ENCODE peak calls at places on chromosomes 16 and 17, in ten cellular contexts. One of them, this sample, is unnamed.

GRCh38 chr16:79195948-79196347 is 404.6 kb downstream of the MAF start:
- DNase-seq in bronchial epithelial cell: no peak
- DNase-seq in heart right ventricle: no peak
- DNase-seq in GM06990: no peak
- DNase-seq in tibial nerve: no peak
- DNase-seq in thoracic aorta: no peak
- DNase-seq in pancreas: no peak
- DNase-seq in lower lobe of right lung: no peak
- DNase-seq in adrenal gland: no peak
- DNase-seq in OCI-LY7: no peak
- DNase-seq in this sample: no peak

GRCh38 chr17:73360961-73361761 is 49.4 kb upstream of the CDC42EP4 start:
- DNase-seq in bronchial epithelial cell: no peak
- DNase-seq in heart right ventricle: no peak
- DNase-seq in GM06990: no peak
- DNase-seq in tibial nerve: no peak
- DNase-seq in thoracic aorta: no peak
- DNase-seq in pancreas: no peak
- DNase-seq in lower lobe of right lung: no peak
- DNase-seq in adrenal gland: no peak
- DNase-seq in OCI-LY7: no peak
- DNase-seq in this sample: no peak

GRCh38 chr17:78844301-78845005 is 3.8 kb upstream of the USP36 start:
- DNase-seq in bronchial epithelial cell: peak; percentile 29
- DNase-seq in heart right ventricle: no peak
- DNase-seq in GM06990: no peak
- DNase-seq in tibial nerve: no peak
- DNase-seq in thoracic aorta: no peak
- DNase-seq in pancreas: peak; percentile 26
- DNase-seq in lower lobe of right lung: no peak
- DNase-seq in adrenal gland: no peak
- DNase-seq in OCI-LY7: no peak
- DNase-seq in this sample: no peak

GRCh38 chr16:31428638-31429247 is 583 bp upstream of the COX6A2 start:
- DNase-seq in bronchial epithelial cell: peak; percentile 66
- DNase-seq in heart right ventricle: no peak
- DNase-seq in GM06990: no peak
- DNase-seq in tibial nerve: no peak
- DNase-seq in thoracic aorta: no peak
- DNase-seq in pancreas: no peak
- DNase-seq in lower lobe of right lung: no peak
- DNase-seq in adrenal gland: no peak
- DNase-seq in OCI-LY7: no peak
- DNase-seq in this sample: no peak

GRCh38 chr17:47694818-47695663 is 1.1 kb downstream of the TBKBP1 start:
- DNase-seq in bronchial epithelial cell: no peak
- DNase-seq in heart right ventricle: peak; percentile 77
- DNase-seq in GM06990: no peak
- DNase-seq in tibial nerve: peak; percentile 60
- DNase-seq in thoracic aorta: peak; percentile 38
- DNase-seq in pancreas: peak; percentile 61
- DNase-seq in lower lobe of right lung: peak; percentile 84
- DNase-seq in adrenal gland: peak; percentile 73
- DNase-seq in OCI-LY7: peak; percentile 59
- DNase-seq in this sample: peak; percentile 67

GRCh38 chr17:20613248-20613647 is 33.7 kb downstream of the CDRT15L2 start:
- DNase-seq in bronchial epithelial cell: no peak
- DNase-seq in heart right ventricle: no peak
- DNase-seq in GM06990: no peak
- DNase-seq in tibial nerve: no peak
- DNase-seq in thoracic aorta: no peak
- DNase-seq in pancreas: no peak
- DNase-seq in lower lobe of right lung: no peak
- DNase-seq in adrenal gland: no peak
- DNase-seq in OCI-LY7: no peak
- DNase-seq in this sample: no peak

GRCh38 chr17:66431910-66432309 is 129.5 kb downstream of the PRKCA start:
- DNase-seq in bronchial epithelial cell: peak; percentile 88
- DNase-seq in heart right ventricle: no peak
- DNase-seq in GM06990: no peak
- DNase-seq in tibial nerve: no peak
- DNase-seq in thoracic aorta: no peak
- DNase-seq in pancreas: no peak
- DNase-seq in lower lobe of right lung: no peak
- DNase-seq in adrenal gland: peak; percentile 38
- DNase-seq in OCI-LY7: no peak
- DNase-seq in this sample: no peak

GRCh38 chr16:70777973-70778406 is 23.0 kb downstream of the VAC14 start:
- DNase-seq in bronchial epithelial cell: no peak
- DNase-seq in heart right ventricle: no peak
- DNase-seq in GM06990: no peak
- DNase-seq in tibial nerve: no peak
- DNase-seq in thoracic aorta: no peak
- DNase-seq in pancreas: no peak
- DNase-seq in lower lobe of right lung: no peak
- DNase-seq in adrenal gland: no peak
- DNase-seq in OCI-LY7: no peak
- DNase-seq in this sample: no peak

GRCh38 chr16:57432505-57432904 is 14.7 kb downstream of the CIAPIN1 start:
- DNase-seq in bronchial epithelial cell: no peak
- DNase-seq in heart right ventricle: no peak
- DNase-seq in GM06990: no peak
- DNase-seq in tibial nerve: no peak
- DNase-seq in thoracic aorta: no peak
- DNase-seq in pancreas: no peak
- DNase-seq in lower lobe of right lung: no peak
- DNase-seq in adrenal gland: no peak
- DNase-seq in OCI-LY7: no peak
- DNase-seq in this sample: no peak

GRCh38 chr16:57432989-57433388 is 14.2 kb downstream of the CIAPIN1 start:
- DNase-seq in bronchial epithelial cell: no peak
- DNase-seq in heart right ventricle: no peak
- DNase-seq in GM06990: no peak
- DNase-seq in tibial nerve: no peak
- DNase-seq in thoracic aorta: no peak
- DNase-seq in pancreas: no peak
- DNase-seq in lower lobe of right lung: no peak
- DNase-seq in adrenal gland: no peak
- DNase-seq in OCI-LY7: no peak
- DNase-seq in this sample: no peak

GRCh38 chr16:57427824-57428223 is 19.4 kb downstream of the CIAPIN1 start:
- DNase-seq in bronchial epithelial cell: no peak
- DNase-seq in heart right ventricle: no peak
- DNase-seq in GM06990: no peak
- DNase-seq in tibial nerve: no peak
- DNase-seq in thoracic aorta: no peak
- DNase-seq in pancreas: no peak
- DNase-seq in lower lobe of right lung: no peak
- DNase-seq in adrenal gland: no peak
- DNase-seq in OCI-LY7: no peak
- DNase-seq in this sample: no peak

GRCh38 chr16:57434003-57434402 is 13.2 kb downstream of the CIAPIN1 start:
- DNase-seq in bronchial epithelial cell: no peak
- DNase-seq in heart right ventricle: no peak
- DNase-seq in GM06990: no peak
- DNase-seq in tibial nerve: no peak
- DNase-seq in thoracic aorta: no peak
- DNase-seq in pancreas: no peak
- DNase-seq in lower lobe of right lung: no peak
- DNase-seq in adrenal gland: no peak
- DNase-seq in OCI-LY7: no peak
- DNase-seq in this sample: no peak

GRCh38 chr16:57430955-57431354 is 16.2 kb downstream of the CIAPIN1 start:
- DNase-seq in bronchial epithelial cell: no peak
- DNase-seq in heart right ventricle: no peak
- DNase-seq in GM06990: no peak
- DNase-seq in tibial nerve: no peak
- DNase-seq in thoracic aorta: no peak
- DNase-seq in pancreas: no peak
- DNase-seq in lower lobe of right lung: no peak
- DNase-seq in adrenal gland: no peak
- DNase-seq in OCI-LY7: no peak
- DNase-seq in this sample: no peak
- H3K36me3 ChIP-seq in bronchial epithelial cell: peaks cover 30% of the 10 kb centered on the region
- H3K36me3 ChIP-seq in heart right ventricle: peaks cover 8% of the 10 kb centered on the region
- H3K36me3 ChIP-seq in GM06990: peaks cover 27% of the 10 kb centered on the region
- H3K36me3 ChIP-seq in tibial nerve: peaks cover 2% of the 10 kb centered on the region
- H3K36me3 ChIP-seq in thoracic aorta: peaks cover 58% of the 10 kb centered on the region
- H3K36me3 ChIP-seq in pancreas: peaks cover 20% of the 10 kb centered on the region
- H3K36me3 ChIP-seq in lower lobe of right lung: peaks cover 86% of the 10 kb centered on the region
- H3K36me3 ChIP-seq in adrenal gland: no peaks in the 10 kb centered on the region
- H3K36me3 ChIP-seq in OCI-LY7: peaks cover 87% of the 10 kb centered on the region
- H3K36me3 ChIP-seq in this sample: peaks cover 82% of the 10 kb centered on the region

DNA sequence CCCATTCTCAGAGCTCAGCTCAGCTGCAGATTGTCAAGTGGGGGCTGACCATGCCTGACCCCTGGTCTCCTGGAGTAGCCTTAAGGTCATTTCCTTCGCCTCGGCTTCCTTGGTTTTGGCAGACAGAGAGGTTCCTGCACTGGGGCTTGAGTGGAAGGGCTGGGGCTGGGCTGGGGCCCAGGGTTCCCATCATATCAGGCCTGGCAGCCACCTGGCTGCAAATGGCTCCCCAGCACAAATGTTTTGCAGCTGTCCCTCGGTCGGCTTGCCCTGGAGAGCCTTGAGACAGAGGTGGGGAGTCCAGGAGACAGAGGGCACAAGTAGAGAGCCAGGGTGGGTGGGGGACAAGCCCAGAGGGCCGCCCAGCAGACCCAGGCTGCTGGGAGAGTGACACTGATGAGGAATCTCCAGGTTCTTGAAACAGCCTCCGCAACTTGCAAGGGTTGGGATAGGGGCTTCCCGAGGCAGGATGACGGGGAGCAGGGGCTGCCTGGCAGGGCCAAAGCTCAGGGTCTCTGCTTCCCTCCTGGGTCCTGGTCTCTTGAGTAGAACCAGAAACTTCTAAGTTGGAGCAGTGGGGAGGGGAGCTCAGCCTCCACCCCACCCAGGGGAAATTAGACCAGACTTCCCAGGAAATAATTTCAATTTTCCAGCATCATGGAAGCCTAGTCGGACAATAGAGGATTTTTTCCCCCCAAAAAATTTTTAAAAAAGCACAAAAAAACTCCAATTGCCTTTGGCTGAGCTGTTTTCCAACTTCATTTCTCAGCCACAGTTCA is 19.3 kb downstream of the IGFBP4 start:
- DNase-seq in bronchial epithelial cell: no peak
- DNase-seq in heart right ventricle: no peak
- DNase-seq in GM06990: no peak
- DNase-seq in tibial nerve: no peak
- DNase-seq in thoracic aorta: no peak
- DNase-seq in pancreas: no peak
- DNase-seq in lower lobe of right lung: no peak
- DNase-seq in adrenal gland: no peak
- DNase-seq in OCI-LY7: no peak
- DNase-seq in this sample: no peak
- H3K4me3 ChIP-seq in bronchial epithelial cell: no peak overlapping the region
- H3K4me3 ChIP-seq in heart right ventricle: no peak overlapping the region
- H3K4me3 ChIP-seq in GM06990: no peak overlapping the region
- H3K4me3 ChIP-seq in tibial nerve: no peak overlapping the region
- H3K4me3 ChIP-seq in thoracic aorta: no peak overlapping the region
- H3K4me3 ChIP-seq in pancreas: no peak overlapping the region
- H3K4me3 ChIP-seq in lower lobe of right lung: no peak overlapping the region
- H3K4me3 ChIP-seq in adrenal gland: no peak overlapping the region
- H3K4me3 ChIP-seq in OCI-LY7: no peak overlapping the region
- H3K4me3 ChIP-seq in this sample: no peak overlapping the region

GRCh38 chr16:83994087-83994486 is 26.0 kb downstream of the NECAB2 start:
- DNase-seq in bronchial epithelial cell: peak; percentile 94
- DNase-seq in heart right ventricle: no peak
- DNase-seq in GM06990: no peak
- DNase-seq in tibial nerve: no peak
- DNase-seq in thoracic aorta: no peak
- DNase-seq in pancreas: no peak
- DNase-seq in lower lobe of right lung: peak; percentile 62
- DNase-seq in adrenal gland: no peak
- DNase-seq in OCI-LY7: no peak
- DNase-seq in this sample: no peak

GRCh38 chr16:83995756-83996155 is 27.7 kb downstream of the NECAB2 start:
- DNase-seq in bronchial epithelial cell: peak; percentile 34
- DNase-seq in heart right ventricle: peak; percentile 14
- DNase-seq in GM06990: no peak
- DNase-seq in tibial nerve: no peak
- DNase-seq in thoracic aorta: no peak
- DNase-seq in pancreas: no peak
- DNase-seq in lower lobe of right lung: peak; percentile 55
- DNase-seq in adrenal gland: no peak
- DNase-seq in OCI-LY7: no peak
- DNase-seq in this sample: peak; percentile 38

GRCh38 chr16:83998091-83998490 is 30.0 kb downstream of the NECAB2 start:
- DNase-seq in bronchial epithelial cell: no peak
- DNase-seq in heart right ventricle: no peak
- DNase-seq in GM06990: no peak
- DNase-seq in tibial nerve: no peak
- DNase-seq in thoracic aorta: no peak
- DNase-seq in pancreas: no peak
- DNase-seq in lower lobe of right lung: no peak
- DNase-seq in adrenal gland: no peak
- DNase-seq in OCI-LY7: no peak
- DNase-seq in this sample: no peak

GRCh38 chr16:83994703-83995102 is 26.7 kb downstream of the NECAB2 start:
- DNase-seq in bronchial epithelial cell: no peak
- DNase-seq in heart right ventricle: no peak
- DNase-seq in GM06990: no peak
- DNase-seq in tibial nerve: no peak
- DNase-seq in thoracic aorta: no peak
- DNase-seq in pancreas: no peak
- DNase-seq in lower lobe of right lung: no peak
- DNase-seq in adrenal gland: no peak
- DNase-seq in OCI-LY7: no peak
- DNase-seq in this sample: no peak

GRCh38 chr16:83996481-83997252 is 28.6 kb downstream of the NECAB2 start:
- DNase-seq in bronchial epithelial cell: no peak
- DNase-seq in heart right ventricle: no peak
- DNase-seq in GM06990: no peak
- DNase-seq in tibial nerve: no peak
- DNase-seq in thoracic aorta: no peak
- DNase-seq in pancreas: no peak
- DNase-seq in lower lobe of right lung: no peak
- DNase-seq in adrenal gland: no peak
- DNase-seq in OCI-LY7: no peak
- DNase-seq in this sample: no peak
- TF ChIP-seq CTCF in bronchial epithelial cell: no peak
- TF ChIP-seq CTCF in heart right ventricle: no peak
- TF ChIP-seq CTCF in GM06990: no peak
- TF ChIP-seq CTCF in tibial nerve: no peak
- TF ChIP-seq CTCF in thoracic aorta: no peak
- TF ChIP-seq CTCF in pancreas: no peak
- TF ChIP-seq CTCF in lower lobe of right lung: no peak
- TF ChIP-seq CTCF in adrenal gland: no peak
- TF ChIP-seq CTCF in OCI-LY7: peak; percentile 49
- TF ChIP-seq CTCF in this sample: no peak

GRCh38 chr17:61239261-61239660 is 160.4 kb upstream of the TBX2 start:
- DNase-seq in bronchial epithelial cell: no peak
- DNase-seq in heart right ventricle: no peak
- DNase-seq in GM06990: no peak
- DNase-seq in tibial nerve: no peak
- DNase-seq in thoracic aorta: no peak
- DNase-seq in pancreas: no peak
- DNase-seq in lower lobe of right lung: no peak
- DNase-seq in adrenal gland: no peak
- DNase-seq in OCI-LY7: no peak
- DNase-seq in this sample: no peak

GRCh38 chr17:61240851-61241468 is 158.7 kb upstream of the TBX2 start:
- DNase-seq in bronchial epithelial cell: no peak
- DNase-seq in heart right ventricle: no peak
- DNase-seq in GM06990: no peak
- DNase-seq in tibial nerve: no peak
- DNase-seq in thoracic aorta: no peak
- DNase-seq in pancreas: no peak
- DNase-seq in lower lobe of right lung: no peak
- DNase-seq in adrenal gland: no peak
- DNase-seq in OCI-LY7: no peak
- DNase-seq in this sample: no peak

GRCh38 chr17:61239953-61240352 is 159.7 kb upstream of the TBX2 start:
- DNase-seq in bronchial epithelial cell: no peak
- DNase-seq in heart right ventricle: no peak
- DNase-seq in GM06990: no peak
- DNase-seq in tibial nerve: no peak
- DNase-seq in thoracic aorta: no peak
- DNase-seq in pancreas: no peak
- DNase-seq in lower lobe of right lung: no peak
- DNase-seq in adrenal gland: no peak
- DNase-seq in OCI-LY7: no peak
- DNase-seq in this sample: no peak

GRCh38 chr17:61237275-61237674 is 162.4 kb upstream of the TBX2 start:
- DNase-seq in bronchial epithelial cell: no peak
- DNase-seq in heart right ventricle: no peak
- DNase-seq in GM06990: no peak
- DNase-seq in tibial nerve: no peak
- DNase-seq in thoracic aorta: no peak
- DNase-seq in pancreas: no peak
- DNase-seq in lower lobe of right lung: no peak
- DNase-seq in adrenal gland: no peak
- DNase-seq in OCI-LY7: no peak
- DNase-seq in this sample: no peak

DNA sequence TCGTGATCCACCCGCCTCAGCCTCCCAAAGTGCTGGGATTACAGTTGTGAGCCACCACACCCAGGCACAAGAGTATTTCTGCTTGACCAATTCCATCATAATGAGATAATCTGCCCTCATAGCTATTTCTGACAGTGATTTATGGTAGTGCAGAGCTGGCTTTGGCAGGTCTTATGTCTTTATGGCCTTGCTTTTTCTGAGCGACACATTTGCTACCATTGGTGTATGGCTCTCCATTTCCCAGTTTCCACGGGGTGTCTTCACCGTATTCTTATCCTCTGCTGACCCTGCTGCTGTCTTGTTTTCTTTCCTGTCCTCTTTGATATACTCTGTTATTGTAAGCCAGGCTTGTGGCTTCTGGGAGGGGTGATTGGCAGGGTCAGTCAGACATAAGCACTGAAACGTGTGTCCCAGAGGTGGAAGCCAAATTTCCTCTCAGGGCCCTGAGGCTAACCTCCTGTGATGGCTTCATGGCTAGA is 161.1 kb upstream of the TBX2 start:
- DNase-seq in bronchial epithelial cell: no peak
- DNase-seq in heart right ventricle: no peak
- DNase-seq in GM06990: no peak
- DNase-seq in tibial nerve: no peak
- DNase-seq in thoracic aorta: no peak
- DNase-seq in pancreas: no peak
- DNase-seq in lower lobe of right lung: no peak
- DNase-seq in adrenal gland: peak; percentile 23
- DNase-seq in OCI-LY7: no peak
- DNase-seq in this sample: peak; percentile 29
- H3K36me3 ChIP-seq in bronchial epithelial cell: no peaks in the 10 kb centered on the region
- H3K36me3 ChIP-seq in heart right ventricle: no peaks in the 10 kb centered on the region
- H3K36me3 ChIP-seq in GM06990: no peaks in the 10 kb centered on the region
- H3K36me3 ChIP-seq in tibial nerve: no peaks in the 10 kb centered on the region
- H3K36me3 ChIP-seq in thoracic aorta: no peaks in the 10 kb centered on the region
- H3K36me3 ChIP-seq in pancreas: no peaks in the 10 kb centered on the region
- H3K36me3 ChIP-seq in lower lobe of right lung: no peaks in the 10 kb centered on the region
- H3K36me3 ChIP-seq in adrenal gland: no peaks in the 10 kb centered on the region
- H3K36me3 ChIP-seq in OCI-LY7: no peaks in the 10 kb centered on the region
- H3K36me3 ChIP-seq in this sample: no peaks in the 10 kb centered on the region

This sample was measured in thyroid gland.